ENCODE peak calls at places on chromosomes 6 and 20, in seven cellular contexts. Y, A, U, M, L, N and K are unnamed samples.

GRCh38 chr20:63071541-63072181 is 64.9 kb upstream of the BHLHE23 start:
- DNase-seq in Y (peak), A (peak), U (no peak), M (peak), L (no peak), N (peak), K (peak)

GRCh38 chr20:46058656-46059281 is 29.8 kb downstream of the SLC12A5 start:
- DNase-seq in Y (no peak), A (no peak), U (no peak), M (no peak), L (no peak), N (no peak), K (no peak)

GRCh38 chr6:149963212-149963461 is 606 bp upstream of the ULBP1 start:
- DNase-seq in Y (peak), A (no peak), U (no peak), M (peak), L (no peak), N (no peak), K (no peak)

GRCh38 chr20:22055981-22056380 is 350.5 kb downstream of the PAX1 start:
- DNase-seq in Y (no peak), A (no peak), U (no peak), M (no peak), L (no peak), N (no peak), K (no peak)

GRCh38 chr20:50289581-50289980 is 99.0 kb downstream of the CEBPB start:
- DNase-seq in Y (no peak), A (no peak), U (no peak), M (no peak), L (no peak), N (no peak), K (no peak)

GRCh38 chr20:24950128-24950835 is 1.2 kb downstream of the CST7 start:
- DNase-seq in Y (no peak), A (peak), U (no peak), M (no peak), L (no peak), N (no peak), K (peak)

GRCh38 chr20:4151991-4152695 is 136.8 kb upstream of the RNF24 start:
- DNase-seq in Y (peak), A (no peak), U (peak), M (peak), L (peak), N (no peak), K (peak)

GRCh38 chr20:59623583-59623982 is 19.2 kb downstream of the PHACTR3 start:
- DNase-seq in Y (no peak), A (no peak), U (no peak), M (no peak), L (no peak), N (no peak), K (no peak)

GRCh38 chr20:50380697-50381040 is 129.5 kb upstream of the PTPN1 start:
- DNase-seq in Y (peak), A (peak), U (no peak), M (no peak), L (no peak), N (no peak), K (peak)

GRCh38 chr6:158611600-158612041 is 32.9 kb downstream of the DYNLT1 start:
- DNase-seq in Y (no peak), A (no peak), U (no peak), M (no peak), L (no peak), N (no peak), K (no peak)

GRCh38 chr6:139736507-139736906 is 362.1 kb upstream of the CITED2 start:
- DNase-seq in Y (no peak), A (no peak), U (no peak), M (no peak), L (no peak), N (no peak), K (no peak)

GRCh38 chr20:34524426-34524825 is 8.2 kb downstream of the DYNLRB1 start:
- DNase-seq in Y (no peak), A (no peak), U (no peak), M (no peak), L (no peak), N (no peak), K (no peak)

GRCh38 chr6:119865466-119866350 is 516.1 kb upstream of the MAN1A1 start:
- DNase-seq in Y (no peak), A (no peak), U (no peak), M (no peak), L (no peak), N (no peak), K (no peak)

GRCh38 chr20:44734938-44735337 is 10.7 kb upstream of the KCNK15 start:
- DNase-seq in Y (peak), A (no peak), U (no peak), M (peak), L (no peak), N (no peak), K (no peak)

GRCh38 chr20:19566226-19566960 is 191.7 kb upstream of the RIN2 start:
- DNase-seq in Y (no peak), A (no peak), U (no peak), M (peak), L (peak), N (no peak), K (no peak)

GRCh38 chr6:122400467-122401089 is 1.1 kb downstream of the HSF2 start:
- DNase-seq in Y (no peak), A (no peak), U (no peak), M (no peak), L (no peak), N (no peak), K (no peak)

GRCh38 chr6:150038202-150038830 is 13.0 kb upstream of the RAET1L start:
- DNase-seq in Y (no peak), A (no peak), U (no peak), M (no peak), L (no peak), N (no peak), K (no peak)

GRCh38 chr20:14142964-14143627 is 147.8 kb downstream of the MACROD2 start:
- DNase-seq in Y (peak), A (no peak), U (peak), M (peak), L (peak), N (no peak), K (no peak)

GRCh38 chr6:89467437-89467836 is 34.5 kb downstream of the ANKRD6 start:
- DNase-seq in Y (no peak), A (no peak), U (no peak), M (no peak), L (no peak), N (no peak), K (no peak)

GRCh38 chr20:64131406-64131805 is 24.0 kb upstream of the NPBWR2 start:
- DNase-seq in Y (no peak), A (peak), U (no peak), M (no peak), L (no peak), N (no peak), K (no peak)

GRCh38 chr6:164095056-164095455 is 680.5 kb downstream of the QKI start:
- DNase-seq in Y (no peak), A (no peak), U (no peak), M (peak), L (no peak), N (no peak), K (no peak)

GRCh38 chr20:49541733-49542513 is 26.0 kb downstream of the PTGIS start:
- DNase-seq in Y (peak), A (peak), U (peak), M (peak), L (peak), N (peak), K (peak)

GRCh38 chr6:45563092-45563491 is 185.4 kb upstream of the SUPT3H start:
- DNase-seq in Y (no peak), A (no peak), U (no peak), M (peak), L (no peak), N (no peak), K (no peak)

GRCh38 chr6:125846292-125847024 is 55.7 kb downstream of the NCOA7 start:
- DNase-seq in Y (no peak), A (no peak), U (no peak), M (no peak), L (no peak), N (no peak), K (no peak)

GRCh38 chr6:4577406-4577805 is 198.8 kb upstream of the CDYL start:
- DNase-seq in Y (peak), A (no peak), U (peak), M (peak), L (peak), N (no peak), K (no peak)

GRCh38 chr6:119226089-119226488 is 123.5 kb downstream of the MAN1A1 start:
- DNase-seq in Y (no peak), A (no peak), U (no peak), M (no peak), L (no peak), N (no peak), K (no peak)

GRCh38 chr6:5345324-5345723 is 84.0 kb downstream of the FARS2 start:
- DNase-seq in Y (no peak), A (no peak), U (no peak), M (no peak), L (no peak), N (no peak), K (no peak)

GRCh38 chr20:10637563-10637962 is 36.2 kb downstream of the JAG1 start:
- DNase-seq in Y (no peak), A (no peak), U (no peak), M (no peak), L (no peak), N (no peak), K (no peak)

GRCh38 chr6:33330736-33331135 is 13.2 kb upstream of the ZBTB22 start:
- DNase-seq in Y (no peak), A (no peak), U (no peak), M (no peak), L (no peak), N (no peak), K (no peak)

GRCh38 chr20:44222969-44223368 is 12.4 kb upstream of the OSER1 start:
- DNase-seq in Y (no peak), A (no peak), U (no peak), M (no peak), L (no peak), N (no peak), K (no peak)

GRCh38 chr6:17768388-17768787 is 61.7 kb upstream of the NUP153 start:
- DNase-seq in Y (peak), A (no peak), U (peak), M (peak), L (no peak), N (no peak), K (no peak)

GRCh38 chr6:50602191-50602810 is 111.0 kb upstream of the TFAP2D start:
- DNase-seq in Y (peak), A (no peak), U (peak), M (peak), L (no peak), N (no peak), K (no peak)

GRCh38 chr6:143060806-143061596 is at the start of gene AIG1:
- DNase-seq in Y (no peak), A (peak), U (no peak), M (peak), L (no peak), N (peak), K (no peak)

GRCh38 chr6:143059616-143060353 is 904 bp upstream of the AIG1 start:
- DNase-seq in Y (peak), A (peak), U (peak), M (peak), L (peak), N (no peak), K (peak)

GRCh38 chr6:143058987-143059386 is 1.7 kb upstream of the AIG1 start:
- DNase-seq in Y (no peak), A (no peak), U (no peak), M (peak), L (no peak), N (no peak), K (no peak)

GRCh38 chr6:143061597-143062385 is 1.1 kb downstream of the AIG1 start:
- DNase-seq in Y (peak), A (no peak), U (no peak), M (peak), L (no peak), N (no peak), K (no peak)

GRCh38 chr6:143060354-143060805 is 309 bp upstream of the AIG1 start:
- DNase-seq in Y (peak), A (peak), U (peak), M (peak), L (peak), N (peak), K (peak)
- TF ChIP-seq CTCF in Y (no peak), A (peak), U (peak), M (peak), L (peak), N (no peak), K (no peak)

DNA sequence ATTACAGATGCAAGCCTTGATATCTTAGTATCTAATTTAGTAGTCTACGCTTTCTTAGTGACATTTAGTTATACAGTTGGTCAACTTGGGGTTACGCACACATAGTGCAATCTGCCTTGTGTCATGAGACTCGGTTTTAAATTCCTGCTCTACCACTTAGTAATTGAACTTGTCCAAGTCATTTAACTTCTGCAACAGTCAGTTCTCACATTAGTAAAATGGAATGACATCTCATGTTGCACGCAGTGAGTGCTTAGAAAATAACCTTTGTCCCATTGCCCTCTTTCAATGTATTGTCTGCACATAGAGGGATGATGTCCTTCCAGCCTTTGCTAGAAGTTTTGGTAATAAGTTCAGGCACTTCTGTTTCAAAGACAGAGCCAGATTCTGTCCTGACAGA is 48.6 kb downstream of the TMEM170B start:
- DNase-seq in Y (no peak), A (no peak), U (no peak), M (peak), L (no peak), N (no peak), K (no peak)
- H3K4me3 ChIP-seq in Y (no peak), A (no peak), U (no peak), M (no peak), L (no peak), N (no peak), K (no peak)

DNA sequence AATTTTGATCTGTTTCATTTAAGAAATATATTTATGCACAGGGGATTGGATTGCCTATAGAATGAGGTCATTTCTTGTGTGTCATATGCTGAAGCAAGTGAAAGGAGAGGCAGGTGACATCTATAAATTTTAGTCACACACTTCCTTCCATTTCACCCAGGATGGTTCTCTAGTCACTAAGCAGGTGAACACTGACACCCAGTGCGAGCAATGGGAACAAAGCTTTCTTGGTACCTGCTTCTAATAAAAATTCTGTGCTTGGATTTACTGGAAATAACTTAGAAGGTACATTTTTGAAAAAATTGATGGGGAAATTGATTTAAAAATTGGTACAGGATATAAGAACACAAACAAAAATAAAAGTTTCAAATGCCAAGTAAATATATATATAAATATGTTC is 66.9 kb upstream of the MC3R start:
- DNase-seq in Y (no peak), A (no peak), U (no peak), M (no peak), L (no peak), N (no peak), K (no peak)
- TF ChIP-seq CTCF in Y (no peak), A (peak), U (no peak), M (no peak), L (no peak), N (peak), K (no peak)

GRCh38 chr20:37347891-37348642 is 2.1 kb downstream of the SRC start:
- DNase-seq in Y (no peak), A (no peak), U (no peak), M (no peak), L (no peak), N (no peak), K (no peak)
- H3K4me3 ChIP-seq in Y (no peak), A (no peak), U (no peak), M (no peak), L (no peak), N (no peak), K (no peak)

DNA sequence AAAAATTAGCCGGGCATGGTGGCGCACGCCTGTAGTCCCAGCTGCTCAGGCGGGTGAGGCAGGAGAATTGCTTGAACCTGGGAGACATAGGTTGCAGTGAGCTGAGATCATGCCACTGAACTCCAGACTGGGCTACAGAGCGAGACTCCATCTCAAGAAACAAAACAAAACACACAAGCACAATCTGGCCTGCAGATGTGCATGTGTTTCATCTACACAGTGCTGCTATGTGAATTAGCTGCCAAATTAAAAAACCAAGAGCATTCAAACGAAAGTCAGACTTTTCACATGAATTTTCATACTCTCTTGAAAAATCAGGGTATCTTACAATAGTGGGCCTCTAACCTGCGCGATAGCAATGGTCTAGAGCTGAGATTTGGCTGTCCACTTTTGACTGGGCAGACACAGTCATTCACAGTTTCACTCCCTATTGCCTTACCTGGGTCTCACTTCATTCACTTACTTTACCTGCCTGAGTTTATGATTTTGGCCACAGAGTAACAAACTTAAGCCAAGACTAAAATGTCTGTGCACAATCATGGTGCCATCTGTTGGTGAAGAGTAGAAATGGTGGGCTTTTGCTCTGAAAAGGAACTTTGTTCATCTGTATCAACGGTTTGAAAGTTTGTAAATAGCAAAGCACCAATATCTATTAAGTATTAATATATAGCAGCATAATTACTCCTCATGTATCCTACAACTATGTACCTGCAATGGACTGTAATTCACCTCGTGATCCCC is 138.4 kb upstream of the UST start:
- DNase-seq in Y (peak), A (no peak), U (no peak), M (no peak), L (no peak), N (no peak), K (no peak)
- TF ChIP-seq CTCF in Y (peak), A (peak), U (peak), M (peak), L (peak), N (peak), K (no peak)

GRCh38 chr6:155121699-155122098 is 126.6 kb downstream of the TIAM2 start:
- DNase-seq in Y (no peak), A (no peak), U (no peak), M (peak), L (no peak), N (no peak), K (no peak)
- H3K4me3 ChIP-seq in Y (no peak), A (no peak), U (no peak), M (no peak), L (peak), N (peak), K (no peak)

GRCh38 chr6:130366011-130366963 is at the start of gene TMEM200A:
- DNase-seq in Y (peak), A (no peak), U (peak), M (peak), L (no peak), N (peak), K (peak)
- TF ChIP-seq CTCF in Y (peak), A (no peak), U (peak), M (no peak), L (peak), N (no peak), K (no peak)